ENCODE peak calls at places on chromosomes 7 and 10, in four cellular contexts. Z is mesendoderm, H is H9, J is H1. S is an unnamed sample.

GRCh38 chr10:128776617-128777016 is 650.4 kb upstream of the MKI67 start:
- DNase-seq in J (no peak), Z (peak; percentile 24), H (no peak), S (no peak)

GRCh38 chr7:106609416-106609815 is 51.5 kb downstream of the CCDC71L start:
- DNase-seq in Z (peak; percentile 14), H (no peak), J (no peak), S (peak; percentile 91)

GRCh38 chr10:69496352-69497234 is 45.3 kb downstream of the TSPAN15 start:
- DNase-seq in H (no peak), J (no peak), Z (no peak), S (no peak)

GRCh38 chr10:77073066-77073960 is 564.3 kb downstream of the KCNMA1 start:
- DNase-seq in Z (no peak), J (no peak), H (no peak), S (peak; percentile 19)

GRCh38 chr10:46329690-46330016 is 42.9 kb downstream of the ANTXRL start:
- DNase-seq in Z (no peak), J (no peak), H (peak; percentile 43), S (no peak)

GRCh38 chr7:1931248-1931950 is 261.3 kb downstream of the ELFN1 start:
- DNase-seq in Z (no peak), H (no peak), J (no peak), S (peak; percentile 39)

GRCh38 chr10:130350996-130351395 is 214.8 kb downstream of the GLRX3 start:
- DNase-seq in J (no peak), Z (no peak), H (no peak), S (no peak)

GRCh38 chr10:51057925-51058324 is 16.4 kb upstream of the PRKG1 start:
- DNase-seq in H (no peak), Z (no peak), J (no peak), S (no peak)

GRCh38 chr10:97416565-97416964 is 9.4 kb upstream of the PGAM1 start:
- DNase-seq in J (no peak), Z (no peak), H (no peak), S (no peak)

GRCh38 chr7:101817031-101817929 is at the start of gene CUX1:
- DNase-seq in Z (peak; percentile 63), H (peak; percentile 33), J (no peak), S (no peak)

GRCh38 chr10:131400518-131400917 is 89.0 kb upstream of the TCERG1L start:
- DNase-seq in H (no peak), Z (no peak), J (no peak), S (no peak)
- H3K56ac ChIP-seq in H (no peak overlapping the region), Z (no peak overlapping the region), J (no peak overlapping the region), S (no peak overlapping the region)

GRCh38 chr7:56051053-56051338 is 248 bp downstream of the PSPH start:
- DNase-seq in J (no peak), Z (no peak), H (no peak), S (no peak)
- H3K4me1 ChIP-seq in J (peaks cover 11% of the 10 kb centered on the region), Z (peaks cover 4% of the 10 kb centered on the region), H (no peaks in the 10 kb centered on the region), S (peaks cover 10% of the 10 kb centered on the region)

GRCh38 chr7:149669121-149669818 is 104.1 kb downstream of the ZNF467 start:
- DNase-seq in H (no peak), Z (peak; percentile 50), J (no peak), S (peak; percentile 19)
- H3K56ac ChIP-seq in H (no peak overlapping the region), Z (no peak overlapping the region), J (no peak overlapping the region), S (no peak overlapping the region)

DNA sequence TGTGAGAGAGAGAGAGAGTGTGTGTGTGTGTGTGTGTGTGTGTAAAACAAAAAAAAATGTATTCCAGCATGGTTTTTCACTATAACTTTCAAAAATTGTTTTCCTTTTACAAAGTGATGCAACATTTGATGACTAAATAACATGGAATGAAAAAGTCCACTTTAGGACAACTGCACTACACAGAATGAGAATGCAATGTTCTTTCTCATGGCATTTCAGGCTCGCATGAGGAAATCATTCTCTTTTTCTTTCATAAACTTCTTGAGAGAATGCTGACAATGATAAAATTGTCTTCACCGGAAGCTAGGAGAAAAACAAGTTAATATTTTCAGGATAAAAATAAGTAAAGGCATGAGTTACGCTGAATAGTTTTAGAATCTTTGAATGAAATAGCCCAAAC is 53.7 kb downstream of the SLC16A12 start:
- DNase-seq in J (no peak), Z (no peak), H (no peak), S (peak; percentile 93)
- H3K4me1 ChIP-seq in J (peaks cover 6% of the 10 kb centered on the region), Z (peaks cover 4% of the 10 kb centered on the region), H (peaks cover 2% of the 10 kb centered on the region), S (peaks cover 12% of the 10 kb centered on the region)